ENCODE peak calls at places on chromosomes 12 and 14, in ten cellular contexts. M is activated T-cell treated with anti-CD3 and anti-CD28 coated beads for 1 hour, U is posterior cingulate gyrus, A is left cardiac atrium, R is heart left ventricle, W is NCI-H460, F is astrocyte of the cerebellum, N is GM03348, J is NCI-H774, C is Caco-2. Q is an unnamed sample.

GRCh38 chr12:28937196-28937595 is 211.9 kb upstream of the FAR2 start:
- DNase-seq in M (no peak), U (no peak), A (no peak), R (no peak), W (no peak), F (no peak), N (peak), J (no peak), C (no peak), Q (peak)

GRCh38 chr14:54512393-54512792 is 2.7 kb downstream of the CGRRF1 start:
- DNase-seq in M (no peak), U (no peak), A (no peak), R (no peak), W (no peak), F (no peak), N (no peak), J (no peak), C (no peak), Q (no peak)

GRCh38 chr14:99277534-99277933 is 5.5 kb upstream of the BCL11B start:
- DNase-seq in M (no peak), U (no peak), A (no peak), R (no peak), W (no peak), F (no peak), N (no peak), J (no peak), C (no peak), Q (peak)

GRCh38 chr14:59374048-59374447 is 91.1 kb downstream of the GPR135 start:
- DNase-seq in M (no peak), U (no peak), A (no peak), R (no peak), W (no peak), F (no peak), N (no peak), J (no peak), C (no peak), Q (no peak)

GRCh38 chr12:40263616-40264409 is 39.0 kb downstream of the LRRK2 start:
- DNase-seq in M (no peak), U (no peak), A (no peak), R (no peak), W (no peak), F (no peak), N (no peak), J (no peak), C (no peak), Q (no peak)

GRCh38 chr12:104387190-104387589 is 69.6 kb upstream of the CHST11 start:
- DNase-seq in M (no peak), U (no peak), A (no peak), R (no peak), W (no peak), F (peak), N (no peak), J (no peak), C (no peak), Q (no peak)

GRCh38 chr14:61229475-61229888 is 51.7 kb downstream of the TMEM30B start:
- DNase-seq in M (no peak), U (no peak), A (no peak), R (no peak), W (no peak), F (peak), N (no peak), J (no peak), C (no peak), Q (no peak)

GRCh38 chr14:98999345-98999744 is 272.7 kb downstream of the BCL11B start:
- DNase-seq in M (no peak), U (no peak), A (no peak), R (no peak), W (no peak), F (no peak), N (no peak), J (no peak), C (no peak), Q (peak)

GRCh38 chr12:23760495-23760894 is 189.0 kb downstream of the SOX5 start:
- DNase-seq in M (no peak), U (no peak), A (no peak), R (no peak), W (no peak), F (peak), N (no peak), J (peak), C (no peak), Q (peak)

GRCh38 chr12:119153477-119154434 is 25.0 kb upstream of the HSPB8 start:
- DNase-seq in M (no peak), U (peak), A (peak), R (peak), W (peak), F (no peak), N (peak), J (no peak), C (no peak), Q (peak)

GRCh38 chr12:115574831-115575230 is 702.7 kb downstream of the MED13L start:
- DNase-seq in M (no peak), U (no peak), A (no peak), R (no peak), W (no peak), F (no peak), N (no peak), J (no peak), C (no peak), Q (no peak)

GRCh38 chr14:61280092-61280525 is 1.0 kb downstream of the TMEM30B start:
- DNase-seq in M (peak), U (no peak), A (no peak), R (no peak), W (no peak), F (no peak), N (no peak), J (no peak), C (peak), Q (peak)

GRCh38 chr14:75342762-75343599 is 64.4 kb downstream of the FOS start:
- DNase-seq in M (no peak), U (no peak), A (no peak), R (no peak), W (no peak), F (no peak), N (no peak), J (no peak), C (no peak), Q (no peak)

GRCh38 chr12:26239508-26240328 is 44.3 kb downstream of the SSPN start:
- DNase-seq in M (no peak), U (peak), A (peak), R (peak), W (no peak), F (peak), N (peak), J (no peak), C (no peak), Q (no peak)

GRCh38 chr12:110079477-110080400 is 31.4 kb upstream of the C12orf76 start:
- DNase-seq in M (peak), U (peak), A (peak), R (peak), W (peak), F (no peak), N (no peak), J (peak), C (no peak), Q (no peak)

GRCh38 chr14:105026789-105027563 is 6.1 kb upstream of the CDCA4 start:
- DNase-seq in M (no peak), U (no peak), A (no peak), R (no peak), W (no peak), F (no peak), N (peak), J (no peak), C (no peak), Q (no peak)

GRCh38 chr12:1496162-1496925 is 98.0 kb downstream of the FBXL14 start:
- DNase-seq in M (no peak), U (no peak), A (no peak), R (no peak), W (peak), F (no peak), N (peak), J (no peak), C (no peak), Q (peak)

GRCh38 chr12:109279525-109279924 is 29.6 kb downstream of the FOXN4 start:
- DNase-seq in M (no peak), U (no peak), A (no peak), R (no peak), W (no peak), F (no peak), N (no peak), J (no peak), C (no peak), Q (no peak)

GRCh38 chr12:89333564-89334252 is 18.6 kb downstream of the DUSP6 start:
- DNase-seq in M (no peak), U (no peak), A (no peak), R (peak), W (no peak), F (no peak), N (no peak), J (no peak), C (no peak), Q (peak)

GRCh38 chr12:72110814-72111615 is 161.2 kb upstream of the TRHDE start:
- DNase-seq in M (no peak), U (no peak), A (no peak), R (no peak), W (no peak), F (no peak), N (no peak), J (no peak), C (no peak), Q (no peak)

GRCh38 chr12:19800884-19801283 is 361.6 kb downstream of the AEBP2 start:
- DNase-seq in M (no peak), U (no peak), A (no peak), R (no peak), W (no peak), F (no peak), N (no peak), J (no peak), C (no peak), Q (no peak)